ENCODE peak calls at places on chromosomes 2 and 18, in six cellular contexts. E, G, H, U, J and X are unnamed samples.

GRCh38 chr18:27964811-27965210 is 212.1 kb downstream of the CDH2 start:
- DNase-seq in E (no peak), G (no peak), H (no peak), U (no peak), J (no peak), X (no peak)

GRCh38 chr18:24378598-24378997 is 19.0 kb downstream of the OSBPL1A start:
- DNase-seq in E (no peak), G (no peak), H (no peak), U (no peak), J (no peak), X (no peak)

GRCh38 chr2:231672617-231673347 is 35.5 kb upstream of the PTMA start:
- DNase-seq in E (no peak), G (no peak), H (no peak), U (no peak), J (no peak), X (no peak)

GRCh38 chr2:126895336-126895735 is 3.4 kb upstream of the TEX51 start:
- DNase-seq in E (no peak), G (no peak), H (no peak), U (no peak), J (no peak), X (no peak)

GRCh38 chr2:37322368-37322767 is 2.3 kb downstream of the PRKD3 start:
- DNase-seq in E (no peak), G (no peak), H (no peak), U (no peak), J (no peak), X (no peak)

GRCh38 chr2:96241901-96242611 is 23.7 kb downstream of the TMEM127 start:
- DNase-seq in E (peak), G (peak), H (no peak), U (peak), J (peak), X (peak)

GRCh38 chr2:121007490-121007853 is 271.8 kb downstream of the GLI2 start:
- DNase-seq in E (no peak), G (no peak), H (no peak), U (no peak), J (no peak), X (no peak)

GRCh38 chr2:219460424-219460926 is 25.8 kb downstream of the SPEG start:
- DNase-seq in E (peak), G (no peak), H (no peak), U (no peak), J (no peak), X (peak)

GRCh38 chr18:3048121-3048520 is 35.2 kb upstream of the LPIN2 start:
- DNase-seq in E (no peak), G (no peak), H (no peak), U (no peak), J (no peak), X (no peak)

GRCh38 chr2:11355194-11356053 is 11.0 kb upstream of the ROCK2 start:
- DNase-seq in E (no peak), G (no peak), H (no peak), U (no peak), J (no peak), X (no peak)

GRCh38 chr18:21134895-21135294 is 23.3 kb upstream of the ROCK1 start:
- DNase-seq in E (no peak), G (peak), H (no peak), U (no peak), J (no peak), X (no peak)

GRCh38 chr18:2994603-2995432 is 18.1 kb downstream of the LPIN2 start:
- DNase-seq in E (no peak), G (peak), H (no peak), U (peak), J (peak), X (no peak)